ENCODE peak calls at places on chromosome 19, in eight cellular contexts. C, S, L, F, W, P, M and N are unnamed samples.

GRCh38 chr19:7912697-7913564 is 1.7 kb upstream of the TGFBR3L start:
- DNase-seq in W (no peak), L (no peak), F (no peak), M (no peak), S (no peak), P (no peak), C (no peak), N (no peak)

GRCh38 chr19:46416077-46416709 is 2.8 kb upstream of the CCDC8 start:
- DNase-seq in P (peak), M (peak), L (peak), C (peak), F (no peak), S (peak), W (no peak), N (peak)

GRCh38 chr19:10866495-10866894 is 4.9 kb upstream of the CARM1 start:
- DNase-seq in L (no peak), C (no peak), W (no peak), M (no peak), F (no peak), S (no peak), P (no peak), N (no peak)

GRCh38 chr19:46435009-46435408 is 6.3 kb upstream of the PNMA8C start:
- DNase-seq in F (no peak), W (no peak), P (no peak), L (no peak), S (no peak), M (no peak), C (no peak), N (no peak)

GRCh38 chr19:339262-339887 is 5.2 kb downstream of the MIER2 start:
- DNase-seq in P (no peak), C (no peak), F (no peak), M (no peak), S (no peak), W (no peak), L (no peak), N (no peak)

GRCh38 chr19:9914001-9914314 is 22.4 kb downstream of the OLFM2 start:
- DNase-seq in P (no peak), S (no peak), F (no peak), W (no peak), C (no peak), M (no peak), L (no peak), N (no peak)

GRCh38 chr19:35017507-35017906 is 12.8 kb upstream of the SCN1B start:
- DNase-seq in C (no peak), W (no peak), S (no peak), L (no peak), F (no peak), M (no peak), P (no peak), N (no peak)

GRCh38 chr19:42121666-42122069 is 10.6 kb downstream of the POU2F2 start:
- DNase-seq in M (peak), C (peak), W (no peak), P (peak), L (no peak), F (peak), S (no peak), N (peak)

GRCh38 chr19:10292789-10293636 is 3.3 kb downstream of the ICAM5 start:
- DNase-seq in M (no peak), P (no peak), F (no peak), W (no peak), S (no peak), L (no peak), C (no peak), N (no peak)

GRCh38 chr19:54448037-54448773 is 794 bp upstream of the LENG8 start:
- DNase-seq in P (peak), W (no peak), C (peak), L (peak), S (no peak), F (no peak), M (peak), N (peak)

GRCh38 chr19:13741893-13742292 is 22.4 kb upstream of the MRI1 start:
- DNase-seq in P (no peak), M (no peak), C (no peak), W (no peak), S (no peak), L (no peak), F (no peak), N (no peak)

GRCh38 chr19:38335949-38336637 is 463 bp downstream of the CATSPERG start:
- DNase-seq in C (peak), L (peak), W (peak), M (peak), S (peak), F (peak), P (peak), N (peak)

GRCh38 chr19:10575011-10575716 is 6.4 kb upstream of the CDKN2D start:
- DNase-seq in F (no peak), C (no peak), M (no peak), W (no peak), P (no peak), L (no peak), S (no peak), N (no peak)

GRCh38 chr19:11089254-11090013 is at the start of gene LDLR:
- DNase-seq in L (peak), P (peak), F (peak), M (peak), S (peak), C (peak), W (peak), N (peak)

GRCh38 chr19:27764186-27764804 is 1448.7 kb downstream of the UQCRFS1 start:
- DNase-seq in F (no peak), P (no peak), C (no peak), S (no peak), L (no peak), W (no peak), M (no peak), N (no peak)

GRCh38 chr19:6531956-6532243 is 1.1 kb downstream of the TNFSF9 start:
- DNase-seq in P (no peak), L (no peak), W (no peak), M (no peak), S (no peak), F (no peak), C (no peak), N (no peak)

GRCh38 chr19:44912854-44913253 is 1.6 kb upstream of the APOC1 start:
- DNase-seq in W (no peak), F (no peak), S (no peak), C (peak), L (no peak), M (no peak), P (no peak), N (peak)

GRCh38 chr19:13210941-13211340 is 60.7 kb downstream of the IER2 start:
- DNase-seq in C (no peak), F (no peak), P (no peak), L (no peak), S (no peak), M (no peak), W (no peak), N (no peak)

GRCh38 chr19:6519289-6519688 is 11.5 kb upstream of the TNFSF9 start:
- DNase-seq in S (no peak), P (peak), L (no peak), M (peak), W (no peak), C (no peak), F (no peak), N (no peak)

GRCh38 chr19:49861541-49862410 is 5.6 kb downstream of the PNKP start:
- DNase-seq in F (no peak), C (peak), W (no peak), L (no peak), M (no peak), P (peak), S (no peak), N (no peak)

GRCh38 chr19:1690570-1691307 is 38.3 kb upstream of the TCF3 start:
- DNase-seq in P (peak), L (peak), W (peak), F (no peak), S (no peak), C (peak), M (peak), N (peak)

GRCh38 chr19:43594710-43595604 is 977 bp downstream of the IRGQ start:
- DNase-seq in C (peak), S (peak), L (peak), P (peak), M (peak), F (peak), W (no peak), N (peak)

GRCh38 chr19:47480658-47481057 is 3.4 kb downstream of the KPTN start:
- DNase-seq in P (no peak), W (no peak), F (no peak), C (no peak), S (no peak), L (no peak), M (no peak), N (no peak)